ENCODE peak calls at places on chromosomes 6 and 20, in six cellular contexts. G is cardiac fibroblast, T is Caki2, E is bronchial epithelial cell, O is NCI-H187 treated with DMSO at 0.1 percent for 48 hours, W is NCI-H1436 treated with DMSO at 0.1 percent for 48 hours. C is an unnamed sample.
A peak's percentile ranks its signal among the peaks of the same experiment; 100 is the strongest.

GRCh38 chr6:146153040-146153758 is 124.3 kb downstream of the GRM1 start:
- DNase-seq in G (no peak), T (no peak), E (no peak), O (no peak), W (no peak), C (no peak)

GRCh38 chr6:15561447-15562199 is 101.2 kb downstream of the DTNBP1 start:
- DNase-seq in G (peak; percentile 31), T (no peak), E (no peak), O (no peak), W (no peak), C (no peak)

GRCh38 chr6:29702519-29703103 is 20.6 kb upstream of the HLA-F start:
- DNase-seq in G (peak; percentile 47), T (peak; percentile 18), E (peak; percentile 25), O (no peak), W (no peak), C (no peak)

GRCh38 chr6:44737829-44738528 is 350.5 kb downstream of the CDC5L start:
- DNase-seq in G (no peak), T (peak; percentile 8), E (no peak), O (no peak), W (no peak), C (no peak)

GRCh38 chr20:37350655-37351574 is 5.0 kb downstream of the SRC start:
- DNase-seq in G (no peak), T (no peak), E (no peak), O (no peak), W (no peak), C (no peak)

GRCh38 chr6:82555801-82556200 is 192.2 kb downstream of the TPBG start:
- DNase-seq in G (no peak), T (no peak), E (peak; percentile 36), O (no peak), W (no peak), C (peak; percentile 65)

GRCh38 chr6:162532283-162533008 is 195.1 kb downstream of the PRKN start:
- DNase-seq in G (no peak), T (no peak), E (no peak), O (no peak), W (no peak), C (no peak)

GRCh38 chr6:85498596-85499258 is 48.8 kb downstream of the NT5E start:
- DNase-seq in G (peak; percentile 41), T (peak; percentile 65), E (peak; percentile 82), O (no peak), W (no peak), C (peak; percentile 62)

GRCh38 chr6:14766595-14766994 is 479.3 kb upstream of the JARID2 start:
- DNase-seq in G (no peak), T (no peak), E (no peak), O (no peak), W (no peak), C (no peak)

GRCh38 chr6:126614642-126615504 is 275.0 kb downstream of the CENPW start:
- DNase-seq in G (no peak), T (no peak), E (no peak), O (no peak), W (no peak), C (no peak)

GRCh38 chr6:67496191-67496590 is 1138.9 kb upstream of the ADGRB3 start:
- DNase-seq in G (no peak), T (no peak), E (no peak), O (no peak), W (no peak), C (no peak)

GRCh38 chr20:25547063-25547462 is 38.3 kb downstream of the NINL start:
- DNase-seq in G (no peak), T (no peak), E (no peak), O (no peak), W (no peak), C (no peak)

GRCh38 chr20:23291575-23292240 is 58.9 kb upstream of the NXT1 start:
- DNase-seq in G (no peak), T (no peak), E (no peak), O (no peak), W (no peak), C (no peak)

GRCh38 chr6:85483041-85483700 is 33.3 kb downstream of the NT5E start:
- DNase-seq in G (peak; percentile 92), T (peak; percentile 67), E (peak; percentile 44), O (no peak), W (no peak), C (no peak)